ENCODE peak calls at places on chromosomes 2 and 18, in four cellular contexts. One of them, this sample, is unnamed.

GRCh38 chr18:839224-840079 is 27.4 kb upstream of the YES1 start:
- DNase-seq in CD8-positive, alpha-beta T cell: peak; percentile 88
- DNase-seq in heart right ventricle: peak; percentile 89
- DNase-seq in right lobe of liver: peak; percentile 85
- DNase-seq in this sample: peak; percentile 95

GRCh38 chr2:41963661-41964525 is 83.9 kb upstream of the PKDCC start:
- DNase-seq in right lobe of liver: peak; percentile 66
- DNase-seq in heart right ventricle: peak; percentile 59
- DNase-seq in CD8-positive, alpha-beta T cell: no peak
- DNase-seq in this sample: peak; percentile 49

GRCh38 chr2:68282814-68283812 is 30.8 kb upstream of the PPP3R1 start:
- DNase-seq in right lobe of liver: no peak
- DNase-seq in heart right ventricle: no peak
- DNase-seq in CD8-positive, alpha-beta T cell: no peak
- DNase-seq in this sample: no peak

GRCh38 chr2:151833984-151834383 is 5.8 kb upstream of the ARL5A start:
- DNase-seq in right lobe of liver: no peak
- DNase-seq in heart right ventricle: no peak
- DNase-seq in CD8-positive, alpha-beta T cell: no peak
- DNase-seq in this sample: no peak

GRCh38 chr2:85956647-85957039 is 67.9 kb upstream of the ST3GAL5 start:
- DNase-seq in heart right ventricle: no peak
- DNase-seq in CD8-positive, alpha-beta T cell: no peak
- DNase-seq in right lobe of liver: no peak
- DNase-seq in this sample: no peak

GRCh38 chr2:42202299-42203008 is 33.3 kb downstream of the EML4 start:
- DNase-seq in heart right ventricle: no peak
- DNase-seq in right lobe of liver: no peak
- DNase-seq in CD8-positive, alpha-beta T cell: no peak
- DNase-seq in this sample: no peak

GRCh38 chr18:23550898-23551297 is 35.4 kb downstream of the NPC1 start:
- DNase-seq in heart right ventricle: no peak
- DNase-seq in CD8-positive, alpha-beta T cell: no peak
- DNase-seq in right lobe of liver: no peak
- DNase-seq in this sample: no peak

GRCh38 chr2:232541195-232541960 is 1.9 kb downstream of the CHRNG start:
- DNase-seq in CD8-positive, alpha-beta T cell: no peak
- DNase-seq in right lobe of liver: peak; percentile 57
- DNase-seq in heart right ventricle: no peak
- DNase-seq in this sample: no peak

GRCh38 chr2:110903548-110903947 is 171.2 kb downstream of the ACOXL start:
- DNase-seq in right lobe of liver: no peak
- DNase-seq in CD8-positive, alpha-beta T cell: no peak
- DNase-seq in heart right ventricle: no peak
- DNase-seq in this sample: peak; percentile 59

GRCh38 chr2:109497911-109498870 is 115.6 kb downstream of the SEPTIN10 start:
- DNase-seq in heart right ventricle: peak; percentile 34
- DNase-seq in right lobe of liver: no peak
- DNase-seq in CD8-positive, alpha-beta T cell: no peak
- DNase-seq in this sample: no peak

GRCh38 chr2:223058952-223059716 is 7.1 kb downstream of the KCNE4 start:
- DNase-seq in CD8-positive, alpha-beta T cell: no peak
- DNase-seq in right lobe of liver: no peak
- DNase-seq in heart right ventricle: no peak
- DNase-seq in this sample: no peak

GRCh38 chr2:148979919-148980277 is 58.6 kb upstream of the LYPD6B start:
- DNase-seq in CD8-positive, alpha-beta T cell: no peak
- DNase-seq in heart right ventricle: no peak
- DNase-seq in right lobe of liver: no peak
- DNase-seq in this sample: no peak

GRCh38 chr2:94870392-94871225 is 621 bp upstream of the TEKT4 start:
- DNase-seq in heart right ventricle: no peak
- DNase-seq in right lobe of liver: peak; percentile 50
- DNase-seq in CD8-positive, alpha-beta T cell: no peak
- DNase-seq in this sample: no peak

GRCh38 chr2:120862254-120863172 is 126.8 kb downstream of the GLI2 start:
- DNase-seq in heart right ventricle: no peak
- DNase-seq in right lobe of liver: no peak
- DNase-seq in CD8-positive, alpha-beta T cell: no peak
- DNase-seq in this sample: peak; percentile 10

GRCh38 chr2:239173301-239173700 is 227.5 kb downstream of the HDAC4 start:
- DNase-seq in CD8-positive, alpha-beta T cell: no peak
- DNase-seq in heart right ventricle: no peak
- DNase-seq in right lobe of liver: no peak
- DNase-seq in this sample: no peak

GRCh38 chr2:31067259-31067658 is 71.0 kb downstream of the GALNT14 start:
- DNase-seq in heart right ventricle: no peak
- DNase-seq in CD8-positive, alpha-beta T cell: no peak
- DNase-seq in right lobe of liver: no peak
- DNase-seq in this sample: no peak

GRCh38 chr2:200860092-200860795 is 4.2 kb downstream of the CLK1 start:
- DNase-seq in CD8-positive, alpha-beta T cell: no peak
- DNase-seq in heart right ventricle: no peak
- DNase-seq in right lobe of liver: no peak
- DNase-seq in this sample: peak; percentile 62

GRCh38 chr2:30148850-30149249 is 2.0 kb downstream of the YPEL5 start:
- DNase-seq in CD8-positive, alpha-beta T cell: no peak
- DNase-seq in heart right ventricle: no peak
- DNase-seq in right lobe of liver: no peak
- DNase-seq in this sample: no peak

GRCh38 chr2:6412533-6413085 is 453.1 kb downstream of the CMPK2 start:
- DNase-seq in heart right ventricle: no peak
- DNase-seq in CD8-positive, alpha-beta T cell: no peak
- DNase-seq in right lobe of liver: no peak
- DNase-seq in this sample: no peak

GRCh38 chr2:673615-674318 is 3.4 kb downstream of the TMEM18 start:
- DNase-seq in CD8-positive, alpha-beta T cell: no peak
- DNase-seq in right lobe of liver: no peak
- DNase-seq in heart right ventricle: no peak
- DNase-seq in this sample: no peak

GRCh38 chr18:79361766-79362522 is 33.8 kb upstream of the NFATC1 start:
- DNase-seq in right lobe of liver: no peak
- DNase-seq in heart right ventricle: no peak
- DNase-seq in CD8-positive, alpha-beta T cell: no peak
- DNase-seq in this sample: no peak

GRCh38 chr2:226647626-226648518 is 151.7 kb downstream of the IRS1 start:
- DNase-seq in CD8-positive, alpha-beta T cell: no peak
- DNase-seq in heart right ventricle: no peak
- DNase-seq in right lobe of liver: no peak
- DNase-seq in this sample: no peak

GRCh38 chr2:102735431-102736130 is 26.2 kb upstream of the TMEM182 start:
- DNase-seq in CD8-positive, alpha-beta T cell: no peak
- DNase-seq in heart right ventricle: no peak
- DNase-seq in right lobe of liver: peak; percentile 75
- DNase-seq in this sample: no peak

GRCh38 chr18:8299054-8299708 is 310.1 kb upstream of the RAB12 start:
- DNase-seq in CD8-positive, alpha-beta T cell: no peak
- DNase-seq in heart right ventricle: no peak
- DNase-seq in right lobe of liver: no peak
- DNase-seq in this sample: no peak

GRCh38 chr2:8860239-8860638 is 22.8 kb upstream of the KIDINS220 start:
- DNase-seq in right lobe of liver: no peak
- DNase-seq in heart right ventricle: no peak
- DNase-seq in CD8-positive, alpha-beta T cell: no peak
- DNase-seq in this sample: no peak

GRCh38 chr2:186780701-186781316 is 68.2 kb downstream of the ZSWIM2 start:
- DNase-seq in CD8-positive, alpha-beta T cell: no peak
- DNase-seq in heart right ventricle: no peak
- DNase-seq in right lobe of liver: no peak
- DNase-seq in this sample: no peak

GRCh38 chr18:79480171-79480981 is 84.6 kb downstream of the NFATC1 start:
- DNase-seq in right lobe of liver: peak; percentile 40
- DNase-seq in CD8-positive, alpha-beta T cell: no peak
- DNase-seq in heart right ventricle: no peak
- DNase-seq in this sample: no peak

GRCh38 chr18:56962322-56962721 is 184.6 kb upstream of the BOD1L2 start:
- DNase-seq in heart right ventricle: no peak
- DNase-seq in right lobe of liver: no peak
- DNase-seq in CD8-positive, alpha-beta T cell: no peak
- DNase-seq in this sample: no peak

GRCh38 chr2:220219371-220219770 is 591.9 kb downstream of the SLC4A3 start:
- DNase-seq in right lobe of liver: no peak
- DNase-seq in heart right ventricle: no peak
- DNase-seq in CD8-positive, alpha-beta T cell: no peak
- DNase-seq in this sample: no peak

GRCh38 chr2:48398285-48399135 is 131.4 kb upstream of the STON1 start:
- DNase-seq in heart right ventricle: no peak
- DNase-seq in CD8-positive, alpha-beta T cell: no peak
- DNase-seq in right lobe of liver: no peak
- DNase-seq in this sample: no peak

GRCh38 chr2:10449838-10450691 is 1.9 kb upstream of the ODC1 start:
- DNase-seq in heart right ventricle: no peak
- DNase-seq in right lobe of liver: peak; percentile 80
- DNase-seq in CD8-positive, alpha-beta T cell: no peak
- DNase-seq in this sample: no peak

GRCh38 chr18:3340682-3341097 is 78.8 kb downstream of the MYL12B start:
- DNase-seq in heart right ventricle: no peak
- DNase-seq in CD8-positive, alpha-beta T cell: no peak
- DNase-seq in right lobe of liver: no peak
- DNase-seq in this sample: no peak

GRCh38 chr2:18299423-18300212 is 260.8 kb downstream of the RDH14 start:
- DNase-seq in right lobe of liver: no peak
- DNase-seq in CD8-positive, alpha-beta T cell: no peak
- DNase-seq in heart right ventricle: no peak
- DNase-seq in this sample: peak; percentile 12

GRCh38 chr18:48545690-48546365 is 7.0 kb downstream of the CTIF start:
- DNase-seq in CD8-positive, alpha-beta T cell: no peak
- DNase-seq in heart right ventricle: peak; percentile 65
- DNase-seq in right lobe of liver: peak; percentile 64
- DNase-seq in this sample: peak; percentile 52

GRCh38 chr18:45255142-45255890 is 360.0 kb upstream of the SLC14A2 start:
- DNase-seq in heart right ventricle: no peak
- DNase-seq in CD8-positive, alpha-beta T cell: no peak
- DNase-seq in right lobe of liver: no peak
- DNase-seq in this sample: no peak

GRCh38 chr2:204468689-204469429 is 76.4 kb upstream of the PARD3B start:
- DNase-seq in heart right ventricle: no peak
- DNase-seq in right lobe of liver: no peak
- DNase-seq in CD8-positive, alpha-beta T cell: no peak
- DNase-seq in this sample: no peak
- H3K27ac ChIP-seq in heart right ventricle: no peak overlapping the region
- H3K27ac ChIP-seq in right lobe of liver: no peak overlapping the region
- H3K27ac ChIP-seq in CD8-positive, alpha-beta T cell: no peak overlapping the region
- H3K27ac ChIP-seq in this sample: no peak overlapping the region

GRCh38 chr2:46952171-46952570 is 36.6 kb upstream of the MCFD2 start:
- DNase-seq in CD8-positive, alpha-beta T cell: no peak
- DNase-seq in heart right ventricle: no peak
- DNase-seq in right lobe of liver: no peak
- DNase-seq in this sample: no peak

GRCh38 chr2:46951290-46952064 is 35.9 kb upstream of the MCFD2 start:
- DNase-seq in right lobe of liver: no peak
- DNase-seq in heart right ventricle: no peak
- DNase-seq in CD8-positive, alpha-beta T cell: no peak
- DNase-seq in this sample: no peak

GRCh38 chr2:46945671-46946070 is 30.1 kb upstream of the MCFD2 start:
- DNase-seq in right lobe of liver: no peak
- DNase-seq in CD8-positive, alpha-beta T cell: no peak
- DNase-seq in heart right ventricle: no peak
- DNase-seq in this sample: no peak

GRCh38 chr2:46947841-46948240 is 32.2 kb upstream of the MCFD2 start:
- DNase-seq in heart right ventricle: no peak
- DNase-seq in right lobe of liver: no peak
- DNase-seq in CD8-positive, alpha-beta T cell: no peak
- DNase-seq in this sample: no peak

DNA sequence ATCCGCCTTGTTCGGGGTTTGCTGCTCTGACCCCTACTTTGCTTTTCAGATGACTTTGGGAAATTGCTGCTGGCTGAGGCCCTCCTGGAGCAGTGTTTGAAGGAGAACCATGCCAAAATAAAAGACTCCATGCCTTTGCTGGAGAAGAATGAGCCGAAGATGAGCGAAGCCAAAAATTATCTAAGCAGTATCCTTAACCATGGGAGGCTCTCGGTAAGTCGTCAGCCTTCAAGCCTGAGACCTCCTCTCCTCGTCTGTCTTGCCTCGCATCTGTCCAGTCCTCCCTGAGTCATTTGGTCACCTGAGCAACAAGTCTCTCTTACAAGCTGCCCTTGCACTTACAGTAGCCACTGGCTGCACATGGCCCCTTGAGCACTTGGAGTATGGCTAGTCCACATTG is 34.7 kb upstream of the MCFD2 start:
- DNase-seq in right lobe of liver: no peak
- DNase-seq in heart right ventricle: no peak
- DNase-seq in CD8-positive, alpha-beta T cell: no peak
- DNase-seq in this sample: no peak
- H3K4me1 ChIP-seq in right lobe of liver: no peaks in the 10 kb centered on the region
- H3K4me1 ChIP-seq in heart right ventricle: peaks cover 9% of the 10 kb centered on the region
- H3K4me1 ChIP-seq in CD8-positive, alpha-beta T cell: peaks cover 16% of the 10 kb centered on the region
- H3K4me1 ChIP-seq in this sample: peaks cover 24% of the 10 kb centered on the region

DNA sequence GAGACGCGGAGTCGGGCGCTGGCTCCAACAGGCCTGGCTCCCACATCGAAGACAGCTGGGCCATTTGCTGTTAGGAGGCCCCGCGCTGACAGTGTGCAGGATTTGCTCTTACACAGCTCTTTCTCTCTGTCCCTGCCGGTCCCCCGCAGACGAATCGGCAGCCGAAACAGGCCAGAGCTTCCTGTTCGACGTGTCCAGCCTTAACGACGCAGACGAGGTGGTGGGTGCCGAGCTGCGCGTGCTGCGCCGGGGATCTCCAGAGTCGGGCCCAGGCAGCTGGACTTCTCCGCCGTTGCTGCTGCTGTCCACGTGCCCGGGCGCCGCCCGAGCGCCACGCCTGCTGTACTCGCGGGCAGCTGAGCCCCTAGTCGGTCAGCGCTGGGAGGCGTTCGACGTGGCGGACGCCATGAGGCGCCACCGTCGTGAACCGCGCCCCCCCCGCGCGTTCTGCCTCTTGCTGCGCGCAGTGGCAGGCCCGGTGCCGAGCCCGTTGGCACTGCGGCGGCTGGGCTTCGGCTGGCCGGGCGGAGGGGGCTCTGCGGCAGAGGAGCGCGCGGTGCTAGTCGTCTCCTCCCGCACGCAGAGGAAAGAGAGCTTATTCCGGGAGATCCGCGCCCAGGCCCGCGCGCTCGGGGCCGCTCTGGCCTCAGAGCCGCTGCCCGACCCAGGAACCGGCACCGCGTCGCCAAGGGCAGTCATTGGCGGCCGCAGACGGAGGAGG is 3.5 kb downstream of the GDF7 start:
- DNase-seq in right lobe of liver: no peak
- DNase-seq in CD8-positive, alpha-beta T cell: no peak
- DNase-seq in heart right ventricle: no peak
- DNase-seq in this sample: no peak
- H3K4me3 ChIP-seq in right lobe of liver: no peak overlapping the region
- H3K4me3 ChIP-seq in CD8-positive, alpha-beta T cell: no peak overlapping the region
- H3K4me3 ChIP-seq in heart right ventricle: no peak overlapping the region
- H3K4me3 ChIP-seq in this sample: no peak overlapping the region

GRCh38 chr2:127175821-127176354 is 44.2 kb downstream of the CYP27C1 start:
- DNase-seq in CD8-positive, alpha-beta T cell: no peak
- DNase-seq in right lobe of liver: no peak
- DNase-seq in heart right ventricle: no peak
- DNase-seq in this sample: no peak
- H3K27ac ChIP-seq in CD8-positive, alpha-beta T cell: no peak overlapping the region
- H3K27ac ChIP-seq in right lobe of liver: no peak overlapping the region
- H3K27ac ChIP-seq in heart right ventricle: peak overlapping the region; percentile 31
- H3K27ac ChIP-seq in this sample: peak overlapping the region; percentile 75